ENCODE peak calls at places on chromosome 22, in five cellular contexts. N, U, T, I and S are unnamed samples.

GRCh38 chr22:49999901-50000586 is 12.5 kb downstream of the IL17REL start:
- DNase-seq in T (no peak), N (no peak), I (no peak), U (no peak), S (no peak)

GRCh38 chr22:35628732-35629131 is 11.6 kb upstream of the MB start:
- DNase-seq in U (no peak), I (no peak), N (no peak), T (no peak), S (no peak)

GRCh38 chr22:40040927-40041326 is 46.2 kb downstream of the FAM83F start:
- DNase-seq in I (no peak), T (no peak), U (peak), N (no peak), S (no peak)

GRCh38 chr22:47333625-47334024 is 571.2 kb downstream of the TBC1D22A start:
- DNase-seq in U (no peak), N (peak), I (no peak), T (no peak), S (peak)

GRCh38 chr22:20763630-20764029 is 10.3 kb upstream of the SERPIND1 start:
- DNase-seq in I (no peak), U (no peak), N (no peak), T (no peak), S (no peak)

GRCh38 chr22:38021201-38021600 is 36.0 kb upstream of the PICK1 start:
- DNase-seq in T (no peak), I (no peak), N (no peak), U (no peak), S (no peak)

GRCh38 chr22:46250783-46251125 is 661 bp upstream of the CDPF1 start:
- DNase-seq in I (no peak), T (no peak), N (peak), U (no peak), S (peak)

GRCh38 chr22:23233084-23233501 is 52.8 kb downstream of the BCR start:
- DNase-seq in I (no peak), U (no peak), N (no peak), T (no peak), S (no peak)

GRCh38 chr22:20999350-21000214 is 2.3 kb downstream of the THAP7 start:
- DNase-seq in U (no peak), I (no peak), T (no peak), N (no peak), S (no peak)

GRCh38 chr22:44375451-44375850 is 62.7 kb upstream of the SHISAL1 start:
- DNase-seq in I (no peak), T (no peak), U (no peak), N (no peak), S (no peak)

GRCh38 chr22:28027453-28028448 is 108.7 kb upstream of the PITPNB start:
- DNase-seq in T (no peak), U (no peak), I (no peak), N (no peak), S (no peak)

GRCh38 chr22:47996446-47996857 is 1234.0 kb downstream of the TBC1D22A start:
- DNase-seq in I (no peak), N (no peak), U (no peak), T (no peak), S (no peak)

GRCh38 chr22:32325811-32326237 is 31.8 kb upstream of the RFPL3 start:
- DNase-seq in I (no peak), N (no peak), U (no peak), T (no peak), S (no peak)

GRCh38 chr22:32183625-32184024 is 21.2 kb downstream of the RFPL2 start:
- DNase-seq in I (no peak), T (no peak), U (no peak), N (no peak), S (no peak)